ENCODE peak calls at places on chromosomes 6 and 20, in seven cellular contexts. R is AG08395, F is DMS153, P is LoVo, S is fibroblast of the aortic adventitia, Y is right cardiac atrium, C is NCI-H1105 treated with DMSO at 0.1 percent for 48 hours. Q is an unnamed sample.

GRCh38 chr6:27861276-27861840 is 50.8 kb downstream of the OR2B2 start:
- DNase-seq in R (no peak), F (no peak), P (no peak), S (no peak), Y (no peak), C (no peak), Q (no peak)

GRCh38 chr6:105424177-105424783 is 21.4 kb upstream of the PREP start:
- DNase-seq in R (peak; percentile 74), F (no peak), P (peak; percentile 24), S (peak; percentile 74), Y (no peak), C (peak; percentile 54), Q (no peak)

GRCh38 chr20:50385733-50386640 is 124.2 kb upstream of the PTPN1 start:
- DNase-seq in R (no peak), F (no peak), P (no peak), S (no peak), Y (no peak), C (no peak), Q (no peak)

GRCh38 chr6:52341861-52342260 is 20.1 kb upstream of the PAQR8 start:
- DNase-seq in R (no peak), F (no peak), P (no peak), S (no peak), Y (no peak), C (no peak), Q (no peak)

GRCh38 chr6:165222315-165223025 is 86.9 kb downstream of the C6orf118 start:
- DNase-seq in R (no peak), F (no peak), P (no peak), S (no peak), Y (no peak), C (no peak), Q (no peak)

GRCh38 chr20:62461157-62461556 is 14.6 kb downstream of the GATA5 start:
- DNase-seq in R (no peak), F (no peak), P (no peak), S (no peak), Y (no peak), C (no peak), Q (peak; percentile 80)

GRCh38 chr20:13302647-13303425 is 81.8 kb downstream of the ISM1 start:
- DNase-seq in R (peak; percentile 52), F (no peak), P (peak; percentile 8), S (peak; percentile 14), Y (no peak), C (peak; percentile 45), Q (no peak)

GRCh38 chr6:131383421-131384411 is 189.3 kb upstream of the ARG1 start:
- DNase-seq in R (peak; percentile 28), F (no peak), P (no peak), S (peak; percentile 34), Y (no peak), C (no peak), Q (no peak)

GRCh38 chr6:11386323-11386722 is 151.2 kb upstream of the TMEM170B start:
- DNase-seq in R (no peak), F (no peak), P (no peak), S (no peak), Y (no peak), C (no peak), Q (no peak)